ENCODE peak calls at places on chromosomes 1 and 21, in four cellular contexts. F is activated T-cell treated with anti-CD3 and anti-CD28 coated beads, Interleukin-2, amount 50 U/mL, for 4 hours; W is left cardiac atrium; G is stimulated activated naive CD8-positive, alpha-beta T cell treated with anti-CD3 and anti-CD28 coated beads, Interleukin-15, amount 100 ng/mL, for 72 hours. J is an unnamed sample.

GRCh38 chr1:184843732-184844495 is 89.3 kb upstream of the EDEM3 start:
- ATAC-seq in F (peak), G (peak), W (peak), J (peak)

GRCh38 chr21:16533692-16534407 is 804.1 kb downstream of the USP25 start:
- ATAC-seq in G (no peak), W (peak), F (no peak), J (no peak)

GRCh38 chr1:84719477-84720274 is 29.4 kb upstream of the SSX2IP start:
- ATAC-seq in F (no peak), G (no peak), W (no peak), J (no peak)

GRCh38 chr21:41390043-41390639 is 28.3 kb downstream of the MX2 start:
- ATAC-seq in W (no peak), F (no peak), G (no peak), J (no peak)

GRCh38 chr1:30864681-30865080 is 43.9 kb downstream of the SDC3 start:
- ATAC-seq in F (no peak), G (no peak), W (peak), J (no peak)

GRCh38 chr1:204255966-204256365 is 42.2 kb upstream of the GOLT1A start:
- ATAC-seq in W (peak), F (no peak), G (no peak), J (no peak)

GRCh38 chr21:32771134-32771523 is 426 bp downstream of the PAXBP1 start:
- ATAC-seq in G (peak), F (peak), W (peak), J (peak)

GRCh38 chr1:99849413-99849743 is 783 bp upstream of the AGL start:
- ATAC-seq in F (no peak), W (peak), G (peak), J (peak)

GRCh38 chr1:165173818-165174217 is 182.7 kb downstream of the LMX1A start:
- ATAC-seq in F (no peak), W (no peak), G (no peak), J (no peak)

GRCh38 chr1:206923009-206923960 is 1.5 kb upstream of the FCMR start:
- ATAC-seq in G (peak), W (no peak), F (peak), J (peak)

GRCh38 chr1:19974822-19975416 is 4.5 kb downstream of the PLA2G2A start:
- ATAC-seq in F (peak), G (peak), W (peak), J (peak)

GRCh38 chr21:17542371-17542992 is 29.6 kb downstream of the CXADR start:
- ATAC-seq in G (no peak), F (no peak), W (peak), J (no peak)

GRCh38 chr1:168636642-168637111 is 60.3 kb downstream of the XCL1 start:
- ATAC-seq in G (no peak), W (peak), F (no peak), J (no peak)

GRCh38 chr1:9294440-9294773 is 1.7 kb downstream of the SPSB1 start:
- ATAC-seq in W (peak), G (peak), F (peak), J (no peak)

GRCh38 chr1:77370588-77371306 is 88.9 kb downstream of the AK5 start:
- ATAC-seq in W (no peak), F (no peak), G (peak), J (peak)

GRCh38 chr1:67213164-67213563 is 46.9 kb downstream of the IL23R start:
- ATAC-seq in W (no peak), G (no peak), F (no peak), J (no peak)

GRCh38 chr1:29682171-29682917 is 446.0 kb downstream of the PTPRU start:
- ATAC-seq in F (no peak), W (peak), G (no peak), J (no peak)

GRCh38 chr1:5586629-5587028 is 405.6 kb downstream of the NPHP4 start:
- ATAC-seq in G (no peak), F (no peak), W (no peak), J (no peak)

GRCh38 chr21:16535100-16535418 is 805.3 kb downstream of the USP25 start:
- ATAC-seq in W (peak), G (no peak), F (no peak), J (no peak)

GRCh38 chr1:22375601-22376000 is 76.0 kb upstream of the ZBTB40 start:
- ATAC-seq in W (no peak), G (no peak), F (no peak), J (no peak)

GRCh38 chr21:38256599-38257302 is at the start of gene KCNJ15:
- ATAC-seq in G (no peak), F (no peak), W (no peak), J (no peak)

GRCh38 chr1:177907000-177907399 is 62.9 kb downstream of the SEC16B start:
- ATAC-seq in W (no peak), F (no peak), G (no peak), J (no peak)

GRCh38 chr1:93839307-93839706 is 39.7 kb downstream of the DNTTIP2 start:
- ATAC-seq in F (no peak), W (peak), G (peak), J (no peak)

GRCh38 chr1:116111196-116112021 is at the start of gene MAB21L3:
- ATAC-seq in F (no peak), G (no peak), W (no peak), J (peak)

GRCh38 chr1:58755468-58755872 is 28.4 kb downstream of the JUN start:
- ATAC-seq in G (peak), W (peak), F (peak), J (peak)

GRCh38 chr21:32868631-32869454 is 97.3 kb upstream of the PAXBP1 start:
- ATAC-seq in G (no peak), W (no peak), F (no peak), J (no peak)